ENCODE peak calls at places on chromosomes 1 and 21, in ten cellular contexts. One of them, this sample, is unnamed. For H3K4me1 and H3K36me3, the result is how much of the 10 kb centered on the place peaks cover.

GRCh38 chr1:215198021-215198420 is 115.5 kb downstream of the KCNK2 start:
- DNase-seq in thoracic aorta: no peak
- DNase-seq in IMR-90: no peak
- DNase-seq in OCI-LY7: no peak
- DNase-seq in aorta: no peak
- DNase-seq in heart left ventricle: no peak
- DNase-seq in lower lobe of right lung: no peak
- DNase-seq in fibroblast of lung: no peak
- DNase-seq in heart right ventricle: no peak
- DNase-seq in tibial artery: no peak
- DNase-seq in this sample: no peak

GRCh38 chr21:43702785-43703067 is 16.2 kb upstream of the PDXK start:
- DNase-seq in thoracic aorta: no peak
- DNase-seq in IMR-90: no peak
- DNase-seq in OCI-LY7: no peak
- DNase-seq in aorta: no peak
- DNase-seq in heart left ventricle: no peak
- DNase-seq in lower lobe of right lung: no peak
- DNase-seq in fibroblast of lung: no peak
- DNase-seq in heart right ventricle: no peak
- DNase-seq in tibial artery: no peak
- DNase-seq in this sample: no peak

GRCh38 chr21:39136711-39137110 is 46.5 kb downstream of the PSMG1 start:
- DNase-seq in thoracic aorta: no peak
- DNase-seq in IMR-90: peak
- DNase-seq in OCI-LY7: no peak
- DNase-seq in aorta: no peak
- DNase-seq in heart left ventricle: no peak
- DNase-seq in lower lobe of right lung: no peak
- DNase-seq in fibroblast of lung: no peak
- DNase-seq in heart right ventricle: no peak
- DNase-seq in tibial artery: no peak
- DNase-seq in this sample: no peak

GRCh38 chr1:214236477-214236876 is 44.5 kb upstream of the SMYD2 start:
- DNase-seq in thoracic aorta: no peak
- DNase-seq in IMR-90: no peak
- DNase-seq in OCI-LY7: no peak
- DNase-seq in aorta: no peak
- DNase-seq in heart left ventricle: no peak
- DNase-seq in lower lobe of right lung: no peak
- DNase-seq in fibroblast of lung: no peak
- DNase-seq in heart right ventricle: no peak
- DNase-seq in tibial artery: no peak
- DNase-seq in this sample: no peak

GRCh38 chr1:18938008-18938706 is 18.3 kb downstream of the IFFO2 start:
- DNase-seq in thoracic aorta: no peak
- DNase-seq in IMR-90: no peak
- DNase-seq in OCI-LY7: no peak
- DNase-seq in aorta: no peak
- DNase-seq in heart left ventricle: no peak
- DNase-seq in lower lobe of right lung: no peak
- DNase-seq in fibroblast of lung: no peak
- DNase-seq in heart right ventricle: no peak
- DNase-seq in tibial artery: no peak
- DNase-seq in this sample: no peak

GRCh38 chr1:208238710-208239517 is 5.3 kb downstream of the PLXNA2 start:
- DNase-seq in thoracic aorta: no peak
- DNase-seq in IMR-90: peak
- DNase-seq in OCI-LY7: peak
- DNase-seq in aorta: no peak
- DNase-seq in heart left ventricle: peak
- DNase-seq in lower lobe of right lung: no peak
- DNase-seq in fibroblast of lung: peak
- DNase-seq in heart right ventricle: no peak
- DNase-seq in tibial artery: no peak
- DNase-seq in this sample: peak

GRCh38 chr1:44777547-44777946 is 2.2 kb downstream of the RPS8 start:
- DNase-seq in thoracic aorta: no peak
- DNase-seq in IMR-90: no peak
- DNase-seq in OCI-LY7: no peak
- DNase-seq in aorta: peak
- DNase-seq in heart left ventricle: no peak
- DNase-seq in lower lobe of right lung: no peak
- DNase-seq in fibroblast of lung: no peak
- DNase-seq in heart right ventricle: no peak
- DNase-seq in tibial artery: no peak
- DNase-seq in this sample: no peak

GRCh38 chr1:160659566-160659965 is 12.7 kb upstream of the SLAMF1 start:
- DNase-seq in thoracic aorta: no peak
- DNase-seq in IMR-90: no peak
- DNase-seq in OCI-LY7: no peak
- DNase-seq in aorta: no peak
- DNase-seq in heart left ventricle: no peak
- DNase-seq in lower lobe of right lung: no peak
- DNase-seq in fibroblast of lung: no peak
- DNase-seq in heart right ventricle: no peak
- DNase-seq in tibial artery: no peak
- DNase-seq in this sample: no peak

GRCh38 chr1:80755944-80756343 is 1044.8 kb upstream of the ADGRL2 start:
- DNase-seq in thoracic aorta: no peak
- DNase-seq in IMR-90: no peak
- DNase-seq in OCI-LY7: no peak
- DNase-seq in aorta: no peak
- DNase-seq in heart left ventricle: no peak
- DNase-seq in lower lobe of right lung: no peak
- DNase-seq in fibroblast of lung: no peak
- DNase-seq in heart right ventricle: no peak
- DNase-seq in tibial artery: no peak
- DNase-seq in this sample: no peak

GRCh38 chr1:150708595-150708994 is 11.6 kb upstream of the GOLPH3L start:
- DNase-seq in thoracic aorta: no peak
- DNase-seq in IMR-90: no peak
- DNase-seq in OCI-LY7: no peak
- DNase-seq in aorta: no peak
- DNase-seq in heart left ventricle: no peak
- DNase-seq in lower lobe of right lung: no peak
- DNase-seq in fibroblast of lung: no peak
- DNase-seq in heart right ventricle: no peak
- DNase-seq in tibial artery: no peak
- DNase-seq in this sample: no peak

GRCh38 chr1:56249244-56249643 is 330.1 kb downstream of the PLPP3 start:
- DNase-seq in thoracic aorta: no peak
- DNase-seq in IMR-90: no peak
- DNase-seq in OCI-LY7: no peak
- DNase-seq in aorta: no peak
- DNase-seq in heart left ventricle: peak
- DNase-seq in lower lobe of right lung: peak
- DNase-seq in fibroblast of lung: no peak
- DNase-seq in heart right ventricle: peak
- DNase-seq in tibial artery: peak
- DNase-seq in this sample: no peak

GRCh38 chr1:185719021-185719420 is 15.2 kb upstream of the HMCN1 start:
- DNase-seq in thoracic aorta: no peak
- DNase-seq in IMR-90: peak
- DNase-seq in OCI-LY7: no peak
- DNase-seq in aorta: peak
- DNase-seq in heart left ventricle: no peak
- DNase-seq in lower lobe of right lung: no peak
- DNase-seq in fibroblast of lung: peak
- DNase-seq in heart right ventricle: peak
- DNase-seq in tibial artery: peak
- DNase-seq in this sample: peak

GRCh38 chr1:167635233-167635648 is 5.2 kb downstream of the RCSD1 start:
- DNase-seq in thoracic aorta: no peak
- DNase-seq in IMR-90: no peak
- DNase-seq in OCI-LY7: no peak
- DNase-seq in aorta: peak
- DNase-seq in heart left ventricle: peak
- DNase-seq in lower lobe of right lung: no peak
- DNase-seq in fibroblast of lung: no peak
- DNase-seq in heart right ventricle: peak
- DNase-seq in tibial artery: no peak
- DNase-seq in this sample: no peak
- H3K4me1 ChIP-seq in thoracic aorta: under half
- H3K4me1 ChIP-seq in IMR-90: under half
- H3K4me1 ChIP-seq in OCI-LY7: half or more
- H3K4me1 ChIP-seq in aorta: under half
- H3K4me1 ChIP-seq in heart left ventricle: under half
- H3K4me1 ChIP-seq in lower lobe of right lung: under half
- H3K4me1 ChIP-seq in fibroblast of lung: under half
- H3K4me1 ChIP-seq in heart right ventricle: half or more
- H3K4me1 ChIP-seq in tibial artery: under half
- H3K4me1 ChIP-seq in this sample: under half

DNA sequence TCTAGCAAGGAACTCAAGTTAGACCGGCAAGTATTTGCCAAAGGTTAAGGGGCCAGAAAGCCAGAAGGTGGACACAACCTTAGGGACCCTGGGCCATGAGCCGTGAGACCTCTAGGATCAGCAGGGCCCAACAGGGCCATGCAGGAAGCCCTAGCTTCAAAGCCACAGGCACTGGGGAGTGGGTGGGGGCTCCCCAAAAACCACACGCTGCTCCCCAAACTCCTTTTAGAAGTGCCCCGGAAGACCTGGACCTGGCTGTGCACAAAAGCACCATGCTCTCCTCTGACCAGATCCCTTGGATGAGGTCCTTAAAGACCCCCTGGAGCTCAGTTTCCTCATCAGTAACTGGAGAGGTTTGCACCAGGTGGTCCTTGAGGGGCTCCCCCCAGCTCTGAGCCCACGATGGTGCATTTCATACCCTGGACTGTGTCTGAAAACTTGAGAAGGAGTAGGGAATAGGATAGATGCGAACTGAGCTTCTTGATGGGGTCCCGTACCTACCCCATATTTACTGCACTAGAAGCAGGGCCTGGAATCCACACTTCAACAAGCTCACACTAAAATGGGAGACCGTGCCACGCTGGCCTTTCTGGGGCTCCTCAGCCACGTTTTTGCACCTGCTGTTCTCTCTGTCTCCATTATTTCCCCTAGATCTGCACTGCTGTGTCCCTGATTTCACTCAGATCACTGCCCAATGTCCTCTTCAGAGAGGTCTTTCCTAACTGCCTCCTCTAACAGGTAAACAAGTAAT is 40.6 kb upstream of the LBR start:
- DNase-seq in thoracic aorta: no peak
- DNase-seq in IMR-90: no peak
- DNase-seq in OCI-LY7: no peak
- DNase-seq in aorta: peak
- DNase-seq in heart left ventricle: no peak
- DNase-seq in lower lobe of right lung: no peak
- DNase-seq in fibroblast of lung: no peak
- DNase-seq in heart right ventricle: no peak
- DNase-seq in tibial artery: no peak
- DNase-seq in this sample: no peak
- H3K4me3 ChIP-seq in thoracic aorta: peak
- H3K4me3 ChIP-seq in IMR-90: no peak
- H3K4me3 ChIP-seq in OCI-LY7: peak
- H3K4me3 ChIP-seq in aorta: no peak
- H3K4me3 ChIP-seq in heart left ventricle: no peak
- H3K4me3 ChIP-seq in lower lobe of right lung: peak
- H3K4me3 ChIP-seq in fibroblast of lung: no peak
- H3K4me3 ChIP-seq in heart right ventricle: peak
- H3K4me3 ChIP-seq in tibial artery: no peak
- H3K4me3 ChIP-seq in this sample: no peak

GRCh38 chr1:31054958-31055481 is 10.5 kb downstream of the PUM1 start:
- DNase-seq in thoracic aorta: no peak
- DNase-seq in IMR-90: no peak
- DNase-seq in OCI-LY7: no peak
- DNase-seq in aorta: no peak
- DNase-seq in heart left ventricle: no peak
- DNase-seq in lower lobe of right lung: no peak
- DNase-seq in fibroblast of lung: no peak
- DNase-seq in heart right ventricle: no peak
- DNase-seq in tibial artery: no peak
- DNase-seq in this sample: no peak

GRCh38 chr1:31054349-31054748 is 11.2 kb downstream of the PUM1 start:
- DNase-seq in thoracic aorta: no peak
- DNase-seq in IMR-90: peak
- DNase-seq in OCI-LY7: no peak
- DNase-seq in aorta: no peak
- DNase-seq in heart left ventricle: no peak
- DNase-seq in lower lobe of right lung: no peak
- DNase-seq in fibroblast of lung: no peak
- DNase-seq in heart right ventricle: no peak
- DNase-seq in tibial artery: no peak
- DNase-seq in this sample: no peak

GRCh38 chr1:31055501-31055900 is 10.0 kb downstream of the PUM1 start:
- DNase-seq in thoracic aorta: no peak
- DNase-seq in IMR-90: no peak
- DNase-seq in OCI-LY7: no peak
- DNase-seq in aorta: no peak
- DNase-seq in heart left ventricle: no peak
- DNase-seq in lower lobe of right lung: no peak
- DNase-seq in fibroblast of lung: no peak
- DNase-seq in heart right ventricle: no peak
- DNase-seq in tibial artery: no peak
- DNase-seq in this sample: no peak

GRCh38 chr1:31058012-31058411 is 7.5 kb downstream of the PUM1 start:
- DNase-seq in thoracic aorta: no peak
- DNase-seq in IMR-90: no peak
- DNase-seq in OCI-LY7: no peak
- DNase-seq in aorta: peak
- DNase-seq in heart left ventricle: no peak
- DNase-seq in lower lobe of right lung: no peak
- DNase-seq in fibroblast of lung: no peak
- DNase-seq in heart right ventricle: no peak
- DNase-seq in tibial artery: no peak
- DNase-seq in this sample: no peak

DNA sequence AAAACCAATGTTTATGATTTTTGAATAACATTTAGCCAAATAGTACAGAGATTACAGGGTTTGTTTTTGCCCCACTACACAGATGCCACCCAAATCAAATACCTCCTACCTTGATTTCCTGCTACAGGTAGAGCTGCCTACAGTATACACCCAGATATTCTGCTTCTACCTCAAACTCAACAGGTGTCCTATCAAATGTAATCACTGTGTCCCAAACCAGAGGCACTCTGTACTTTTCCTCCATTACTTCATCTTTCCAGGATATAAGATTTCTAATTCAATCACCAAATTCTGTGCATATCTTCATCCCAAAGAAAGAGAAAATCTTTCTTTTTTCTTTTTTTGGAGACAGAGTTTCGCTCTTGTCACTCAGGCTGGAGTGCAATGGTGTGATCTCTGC is 9.6 kb downstream of the PUM1 start:
- DNase-seq in thoracic aorta: no peak
- DNase-seq in IMR-90: no peak
- DNase-seq in OCI-LY7: no peak
- DNase-seq in aorta: no peak
- DNase-seq in heart left ventricle: no peak
- DNase-seq in lower lobe of right lung: no peak
- DNase-seq in fibroblast of lung: no peak
- DNase-seq in heart right ventricle: no peak
- DNase-seq in tibial artery: no peak
- DNase-seq in this sample: no peak
- H3K36me3 ChIP-seq in thoracic aorta: under half
- H3K36me3 ChIP-seq in IMR-90: under half
- H3K36me3 ChIP-seq in OCI-LY7: half or more
- H3K36me3 ChIP-seq in aorta: under half
- H3K36me3 ChIP-seq in heart left ventricle: under half
- H3K36me3 ChIP-seq in lower lobe of right lung: under half
- H3K36me3 ChIP-seq in fibroblast of lung: under half
- H3K36me3 ChIP-seq in heart right ventricle: under half
- H3K36me3 ChIP-seq in tibial artery: under half
- H3K36me3 ChIP-seq in this sample: half or more

GRCh38 chr1:221711642-221712041 is 30.2 kb downstream of the DUSP10 start:
- DNase-seq in thoracic aorta: no peak
- DNase-seq in IMR-90: no peak
- DNase-seq in OCI-LY7: no peak
- DNase-seq in aorta: no peak
- DNase-seq in heart left ventricle: no peak
- DNase-seq in lower lobe of right lung: no peak
- DNase-seq in fibroblast of lung: no peak
- DNase-seq in heart right ventricle: no peak
- DNase-seq in tibial artery: no peak
- DNase-seq in this sample: no peak
- H3K4me1 ChIP-seq in thoracic aorta: under half
- H3K4me1 ChIP-seq in IMR-90: under half
- H3K4me1 ChIP-seq in OCI-LY7: under half
- H3K4me1 ChIP-seq in aorta: under half
- H3K4me1 ChIP-seq in heart left ventricle: under half
- H3K4me1 ChIP-seq in lower lobe of right lung: half or more
- H3K4me1 ChIP-seq in fibroblast of lung: under half
- H3K4me1 ChIP-seq in heart right ventricle: under half
- H3K4me1 ChIP-seq in tibial artery: under half
- H3K4me1 ChIP-seq in this sample: under half